ENCODE peak calls at places on chromosomes 2 and 18, in five cellular contexts. N is GM12878, B is K562, Q is IMR-90, L is SK-N-SH. A is an unnamed sample.

GRCh38 chr2:98327776-98328175 is 18.5 kb upstream of the CNGA3 start:
- DNase-seq in B (no peak), N (no peak), Q (no peak), L (no peak), A (no peak)

GRCh38 chr2:98556634-98557033 is 51.7 kb downstream of the COA5 start:
- DNase-seq in L (no peak), Q (no peak), B (no peak), N (no peak), A (no peak)

GRCh38 chr18:40866013-40866644 is 1088.9 kb upstream of the PIK3C3 start:
- DNase-seq in L (no peak), N (no peak), B (no peak), Q (no peak), A (no peak)

GRCh38 chr18:57664600-57665165 is 43.0 kb upstream of the NARS1 start:
- DNase-seq in Q (no peak), L (no peak), N (no peak), B (no peak), A (no peak)

GRCh38 chr2:151525872-151526271 is 116.2 kb downstream of the RIF1 start:
- DNase-seq in L (no peak), N (no peak), B (no peak), Q (no peak), A (no peak)

GRCh38 chr2:41136966-41137494 is 685.1 kb upstream of the SLC8A1 start:
- DNase-seq in Q (no peak), L (no peak), N (no peak), B (no peak), A (no peak)

GRCh38 chr2:1581965-1582625 is 162.2 kb downstream of the PXDN start:
- DNase-seq in N (no peak), B (no peak), L (no peak), Q (no peak), A (no peak)

GRCh38 chr2:71926098-71926466 is 221.6 kb downstream of the CYP26B1 start:
- DNase-seq in Q (no peak), B (no peak), N (no peak), L (no peak), A (no peak)

GRCh38 chr2:159155315-159155714 is 131.2 kb downstream of the WDSUB1 start:
- DNase-seq in Q (no peak), L (no peak), N (no peak), B (no peak), A (no peak)

GRCh38 chr2:58870704-58871103 is 629.6 kb upstream of the FANCL start:
- DNase-seq in N (no peak), Q (peak; percentile 2), L (no peak), B (peak; percentile 39), A (no peak)

GRCh38 chr2:129705105-129705504 is 274.4 kb upstream of the RAB6C start:
- DNase-seq in Q (no peak), L (no peak), N (no peak), B (no peak), A (no peak)

GRCh38 chr18:22335644-22336275 is 82.0 kb downstream of the CTAGE1 start:
- DNase-seq in Q (no peak), L (no peak), B (no peak), N (no peak), A (no peak)

GRCh38 chr2:234863043-234863934 is 88.5 kb upstream of the SH3BP4 start:
- DNase-seq in Q (peak; percentile 82), B (no peak), N (no peak), L (no peak), A (peak; percentile 88)

GRCh38 chr18:21820035-21820810 is 79.6 kb downstream of the MIB1 start:
- DNase-seq in L (peak; percentile 33), B (peak; percentile 11), Q (peak; percentile 33), N (no peak), A (peak; percentile 8)

GRCh38 chr2:3294066-3294465 is 83.6 kb downstream of the EIPR1 start:
- DNase-seq in L (peak; percentile 60), B (no peak), Q (no peak), N (no peak), A (peak; percentile 66)

GRCh38 chr18:25672490-25672889 is 320.5 kb upstream of the ZNF521 start:
- DNase-seq in Q (no peak), B (peak; percentile 29), L (no peak), N (no peak), A (no peak)

GRCh38 chr18:70322928-70323327 is 34.1 kb downstream of the SOCS6 start:
- DNase-seq in L (no peak), Q (peak; percentile 65), N (no peak), B (no peak), A (peak; percentile 54)

GRCh38 chr2:99389371-99389770 is 52.2 kb downstream of the EIF5B start:
- DNase-seq in Q (peak; percentile 87), N (no peak), B (no peak), L (no peak), A (no peak)

GRCh38 chr2:191311627-191312026 is 66.4 kb downstream of the MYO1B start:
- DNase-seq in N (no peak), Q (peak; percentile 88), B (no peak), L (no peak), A (peak; percentile 59)

GRCh38 chr2:237458519-237458918 is 28.5 kb upstream of the MLPH start:
- DNase-seq in N (no peak), L (no peak), B (no peak), Q (no peak), A (no peak)

GRCh38 chr2:199975297-199975895 is 20.0 kb downstream of the MAIP1 start:
- DNase-seq in N (no peak), B (no peak), Q (peak; percentile 69), L (no peak), A (no peak)

GRCh38 chr2:149664896-149665295 is 77.3 kb upstream of the MMADHC start:
- DNase-seq in L (no peak), N (no peak), B (no peak), Q (no peak), A (no peak)

GRCh38 chr18:32899819-32900218 is 127.0 kb upstream of the KLHL14 start:
- DNase-seq in L (no peak), B (no peak), Q (peak; percentile 4), N (no peak), A (peak; percentile 19)

GRCh38 chr2:148813603-148814065 is 61.4 kb upstream of the KIF5C start:
- DNase-seq in Q (no peak), N (peak; percentile 76), L (peak; percentile 19), B (peak; percentile 64), A (no peak)

GRCh38 chr2:96917008-96917575 is 47.2 kb upstream of the SEMA4C start:
- DNase-seq in N (no peak), L (no peak), Q (no peak), B (no peak), A (no peak)

GRCh38 chr2:41782306-41783158 is 265.3 kb upstream of the PKDCC start:
- DNase-seq in Q (peak; percentile 30), N (peak; percentile 15), B (peak; percentile 40), L (peak; percentile 55), A (peak; percentile 41)

GRCh38 chr2:51165534-51166260 is 133.8 kb upstream of the NRXN1 start:
- DNase-seq in B (no peak), Q (peak; percentile 60), L (no peak), N (no peak), A (no peak)

GRCh38 chr2:165857881-165858280 is 63.8 kb upstream of the GALNT3 start:
- DNase-seq in Q (peak; percentile 84), N (no peak), L (no peak), B (no peak), A (no peak)

GRCh38 chr18:61589724-61590065 is 256.5 kb downstream of the CDH20 start:
- DNase-seq in B (no peak), N (no peak), L (no peak), Q (peak; percentile 86), A (no peak)

GRCh38 chr2:222753251-222753824 is 81.9 kb downstream of the MOGAT1 start:
- DNase-seq in B (no peak), L (peak; percentile 29), Q (peak; percentile 82), N (no peak), A (no peak)
- TF ChIP-seq MXI1 in B (no peak), L (no peak), Q (no peak), N (no peak), A (no peak)

DNA sequence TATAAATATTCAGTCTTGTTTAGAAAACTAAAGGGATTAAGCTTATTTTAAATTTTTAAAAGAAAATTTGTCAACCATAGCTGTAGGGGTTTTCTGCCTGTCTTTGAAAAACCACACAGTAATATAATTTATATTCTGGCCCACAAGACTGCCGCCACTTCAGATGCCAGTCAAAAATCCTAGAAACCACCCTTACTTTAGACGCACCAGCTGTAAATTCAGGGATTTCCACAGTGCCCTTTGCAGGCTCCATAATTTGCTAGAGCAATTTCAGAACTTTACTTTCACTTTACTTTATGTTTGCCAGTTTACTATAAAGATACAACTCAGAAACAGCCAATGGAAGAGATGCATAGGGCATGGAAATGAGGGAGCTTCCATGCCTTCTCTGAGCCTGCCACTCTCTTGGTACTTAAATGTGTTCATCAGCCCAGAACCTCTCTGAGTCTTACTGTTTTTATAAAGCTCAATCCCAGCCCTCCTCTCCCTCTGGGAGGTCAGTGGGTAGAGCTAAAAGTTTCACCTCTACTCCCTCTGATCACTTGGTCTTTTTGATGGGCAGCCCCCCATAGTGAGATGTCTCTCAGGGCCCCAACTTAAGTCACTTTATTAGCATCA is 63.3 kb downstream of the KYNU start:
- DNase-seq in Q (no peak), L (no peak), N (no peak), B (no peak), A (no peak)
- TF ChIP-seq USF2 in Q (no peak), L (no peak), N (no peak), B (no peak), A (no peak)

GRCh38 chr2:62197609-62198236 is 1.8 kb downstream of the B3GNT2 start:
- DNase-seq in Q (no peak), B (peak; percentile 54), L (peak; percentile 68), N (no peak), A (no peak)
- TF ChIP-seq MXI1 in Q (no peak), B (peak; percentile 74), L (peak; percentile 84), N (no peak), A (peak; percentile 72)

GRCh38 chr2:54981409-54981808 is 68.8 kb downstream of the RTN4 start:
- DNase-seq in Q (no peak), N (no peak), B (no peak), L (no peak), A (no peak)
- TF ChIP-seq USF2 in Q (no peak), N (no peak), B (no peak), L (no peak), A (no peak)

DNA sequence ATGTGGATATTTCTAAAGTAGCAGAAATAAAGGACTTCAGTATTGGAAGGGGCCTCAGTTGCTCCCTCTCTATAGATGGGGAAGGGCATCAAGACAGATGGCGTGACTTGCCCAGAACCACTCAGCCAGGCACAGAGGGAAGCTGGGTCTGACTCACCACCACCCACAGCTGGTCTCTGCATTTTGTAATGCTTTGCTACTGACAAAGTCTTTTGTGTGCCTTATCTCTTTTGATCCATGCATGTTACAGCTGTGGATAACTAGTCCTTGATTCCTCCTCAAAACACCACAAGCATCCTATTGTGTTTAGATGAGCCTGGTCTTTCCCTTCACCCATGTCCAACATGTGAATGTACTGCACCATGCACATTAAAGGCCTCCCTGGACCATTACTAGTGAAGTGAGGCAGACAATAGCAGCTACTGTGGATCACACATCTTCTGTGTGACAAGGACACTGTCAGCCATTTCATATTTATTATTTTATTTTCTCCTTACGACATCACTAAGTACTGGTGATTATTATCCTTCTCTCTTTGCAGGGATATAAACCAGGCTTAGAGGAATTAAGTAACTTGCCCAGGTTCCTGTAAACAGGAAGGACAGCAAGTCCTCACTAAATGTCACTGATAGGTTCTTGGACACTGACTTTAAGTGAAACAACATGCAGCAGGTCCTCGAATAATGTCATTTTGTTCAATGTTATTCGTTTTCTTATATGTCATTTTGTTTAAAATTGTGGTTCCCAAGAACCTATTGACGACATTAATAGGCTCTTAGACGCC is 29.6 kb upstream of the IL37 start:
- DNase-seq in Q (peak; percentile 94), N (peak; percentile 58), B (peak; percentile 47), L (no peak), A (peak; percentile 54)
- TF ChIP-seq MXI1 in Q (no peak), N (no peak), B (no peak), L (no peak), A (no peak)

GRCh38 chr2:241391892-241392665 is 36.0 kb downstream of the FARP2 start:
- DNase-seq in Q (peak; percentile 20), N (no peak), B (peak; percentile 12), L (peak; percentile 17), A (peak; percentile 73)
- TF ChIP-seq USF2 in Q (no peak), N (no peak), B (no peak), L (no peak), A (no peak)